ENCODE peak calls at places on chromosomes 12 and 14, in eight cellular contexts. One of them, this sample, is unnamed.

GRCh38 chr12:71950404-71950803 is 11.8 kb downstream of the TPH2 start:
- DNase-seq in NCI-H1417 treated with DMSO at 0.1 percent for 48 hours: no peak
- DNase-seq in activated T-helper 1 cell treated with anti-CD3 and anti-CD28 coated beads, Interleukin-2, amount 50 U/mL, for 16 hours: no peak
- DNase-seq in left ventricle myocardium inferior: no peak
- DNase-seq in ACHN: no peak
- DNase-seq in H9: no peak
- DNase-seq in naive B cell: no peak
- DNase-seq in neuronal stem cell: no peak
- DNase-seq in this sample: no peak

GRCh38 chr12:13390381-13390856 is 193.9 kb downstream of the EMP1 start:
- DNase-seq in neuronal stem cell: no peak
- DNase-seq in ACHN: peak
- DNase-seq in activated T-helper 1 cell treated with anti-CD3 and anti-CD28 coated beads, Interleukin-2, amount 50 U/mL, for 16 hours: no peak
- DNase-seq in NCI-H1417 treated with DMSO at 0.1 percent for 48 hours: peak
- DNase-seq in H9: no peak
- DNase-seq in left ventricle myocardium inferior: peak
- DNase-seq in naive B cell: no peak
- DNase-seq in this sample: peak

GRCh38 chr12:40681148-40681547 is 11.1 kb upstream of the CNTN1 start:
- DNase-seq in naive B cell: no peak
- DNase-seq in ACHN: no peak
- DNase-seq in NCI-H1417 treated with DMSO at 0.1 percent for 48 hours: no peak
- DNase-seq in left ventricle myocardium inferior: no peak
- DNase-seq in H9: no peak
- DNase-seq in activated T-helper 1 cell treated with anti-CD3 and anti-CD28 coated beads, Interleukin-2, amount 50 U/mL, for 16 hours: no peak
- DNase-seq in neuronal stem cell: no peak
- DNase-seq in this sample: no peak

GRCh38 chr12:128133321-128134050 is 133.5 kb upstream of the TMEM132C start:
- DNase-seq in ACHN: no peak
- DNase-seq in activated T-helper 1 cell treated with anti-CD3 and anti-CD28 coated beads, Interleukin-2, amount 50 U/mL, for 16 hours: no peak
- DNase-seq in neuronal stem cell: no peak
- DNase-seq in NCI-H1417 treated with DMSO at 0.1 percent for 48 hours: no peak
- DNase-seq in naive B cell: no peak
- DNase-seq in left ventricle myocardium inferior: no peak
- DNase-seq in H9: no peak
- DNase-seq in this sample: no peak

GRCh38 chr14:24999157-24999556 is 50.8 kb downstream of the STXBP6 start:
- DNase-seq in activated T-helper 1 cell treated with anti-CD3 and anti-CD28 coated beads, Interleukin-2, amount 50 U/mL, for 16 hours: no peak
- DNase-seq in NCI-H1417 treated with DMSO at 0.1 percent for 48 hours: no peak
- DNase-seq in ACHN: no peak
- DNase-seq in neuronal stem cell: no peak
- DNase-seq in left ventricle myocardium inferior: no peak
- DNase-seq in naive B cell: no peak
- DNase-seq in H9: no peak
- DNase-seq in this sample: no peak

GRCh38 chr12:47377414-47378221 is 297.9 kb upstream of the AMIGO2 start:
- DNase-seq in left ventricle myocardium inferior: peak
- DNase-seq in NCI-H1417 treated with DMSO at 0.1 percent for 48 hours: no peak
- DNase-seq in H9: no peak
- DNase-seq in neuronal stem cell: no peak
- DNase-seq in naive B cell: no peak
- DNase-seq in ACHN: peak
- DNase-seq in activated T-helper 1 cell treated with anti-CD3 and anti-CD28 coated beads, Interleukin-2, amount 50 U/mL, for 16 hours: no peak
- DNase-seq in this sample: peak

GRCh38 chr12:18145924-18146323 is 55.9 kb upstream of the RERGL start:
- DNase-seq in activated T-helper 1 cell treated with anti-CD3 and anti-CD28 coated beads, Interleukin-2, amount 50 U/mL, for 16 hours: no peak
- DNase-seq in left ventricle myocardium inferior: no peak
- DNase-seq in naive B cell: no peak
- DNase-seq in H9: no peak
- DNase-seq in NCI-H1417 treated with DMSO at 0.1 percent for 48 hours: no peak
- DNase-seq in ACHN: no peak
- DNase-seq in neuronal stem cell: no peak
- DNase-seq in this sample: no peak

GRCh38 chr14:99055816-99056215 is 216.2 kb downstream of the BCL11B start:
- DNase-seq in neuronal stem cell: no peak
- DNase-seq in ACHN: no peak
- DNase-seq in naive B cell: no peak
- DNase-seq in activated T-helper 1 cell treated with anti-CD3 and anti-CD28 coated beads, Interleukin-2, amount 50 U/mL, for 16 hours: no peak
- DNase-seq in NCI-H1417 treated with DMSO at 0.1 percent for 48 hours: no peak
- DNase-seq in left ventricle myocardium inferior: no peak
- DNase-seq in H9: no peak
- DNase-seq in this sample: no peak

GRCh38 chr12:12181516-12181915 is 85.3 kb downstream of the LRP6 start:
- DNase-seq in H9: no peak
- DNase-seq in neuronal stem cell: no peak
- DNase-seq in NCI-H1417 treated with DMSO at 0.1 percent for 48 hours: no peak
- DNase-seq in activated T-helper 1 cell treated with anti-CD3 and anti-CD28 coated beads, Interleukin-2, amount 50 U/mL, for 16 hours: no peak
- DNase-seq in naive B cell: no peak
- DNase-seq in ACHN: no peak
- DNase-seq in left ventricle myocardium inferior: no peak
- DNase-seq in this sample: peak

GRCh38 chr12:120466560-120467315 is 2.8 kb downstream of the SRSF9 start:
- DNase-seq in ACHN: peak
- DNase-seq in activated T-helper 1 cell treated with anti-CD3 and anti-CD28 coated beads, Interleukin-2, amount 50 U/mL, for 16 hours: no peak
- DNase-seq in NCI-H1417 treated with DMSO at 0.1 percent for 48 hours: no peak
- DNase-seq in H9: peak
- DNase-seq in left ventricle myocardium inferior: no peak
- DNase-seq in neuronal stem cell: no peak
- DNase-seq in naive B cell: peak
- DNase-seq in this sample: no peak

GRCh38 chr12:126362490-126362889 is 1297.3 kb downstream of the AACS start:
- DNase-seq in left ventricle myocardium inferior: no peak
- DNase-seq in NCI-H1417 treated with DMSO at 0.1 percent for 48 hours: no peak
- DNase-seq in ACHN: no peak
- DNase-seq in neuronal stem cell: no peak
- DNase-seq in H9: no peak
- DNase-seq in activated T-helper 1 cell treated with anti-CD3 and anti-CD28 coated beads, Interleukin-2, amount 50 U/mL, for 16 hours: no peak
- DNase-seq in naive B cell: no peak
- DNase-seq in this sample: no peak

GRCh38 chr14:24888532-24888931 is 161.4 kb downstream of the STXBP6 start:
- DNase-seq in H9: no peak
- DNase-seq in neuronal stem cell: no peak
- DNase-seq in naive B cell: no peak
- DNase-seq in NCI-H1417 treated with DMSO at 0.1 percent for 48 hours: no peak
- DNase-seq in activated T-helper 1 cell treated with anti-CD3 and anti-CD28 coated beads, Interleukin-2, amount 50 U/mL, for 16 hours: no peak
- DNase-seq in left ventricle myocardium inferior: no peak
- DNase-seq in ACHN: no peak
- DNase-seq in this sample: no peak